ENCODE peak calls at places on chromosomes 11 and 22, in nine cellular contexts. I, M, L, X, J, Q, W, C and B are unnamed samples.

GRCh38 chr11:60939301-60939700 is 12.7 kb downstream of the SLC15A3 start:
- DNase-seq in I (no peak), M (no peak), L (no peak), X (no peak), J (no peak), Q (no peak), W (no peak), C (no peak), B (no peak)

GRCh38 chr11:20131744-20132666 is 28.3 kb downstream of the DBX1 start:
- DNase-seq in I (peak; percentile 86), M (no peak), L (peak; percentile 54), X (peak; percentile 51), J (peak; percentile 78), Q (no peak), W (peak; percentile 50), C (no peak), B (peak; percentile 14)

GRCh38 chr11:69165775-69166174 is 10.0 kb downstream of the SMIM38 start:
- DNase-seq in I (no peak), M (no peak), L (no peak), X (no peak), J (no peak), Q (no peak), W (no peak), C (no peak), B (no peak)

GRCh38 chr11:111472228-111472627 is 40.0 kb downstream of the BTG4 start:
- DNase-seq in I (no peak), M (no peak), L (no peak), X (no peak), J (no peak), Q (no peak), W (no peak), C (no peak), B (no peak)

GRCh38 chr11:58659910-58660570 is 37.6 kb downstream of the CNTF start:
- DNase-seq in I (no peak), M (no peak), L (no peak), X (no peak), J (no peak), Q (no peak), W (no peak), C (no peak), B (no peak)

GRCh38 chr22:48901324-48901723 is 926.3 kb downstream of the BRD1 start:
- DNase-seq in I (peak; percentile 61), M (no peak), L (no peak), X (no peak), J (no peak), Q (no peak), W (no peak), C (no peak), B (no peak)

GRCh38 chr11:28763876-28764275 is 655.7 kb downstream of the METTL15 start:
- DNase-seq in I (no peak), M (no peak), L (no peak), X (no peak), J (no peak), Q (no peak), W (peak; percentile 37), C (no peak), B (no peak)

GRCh38 chr11:126997196-126997595 is 3.4 kb downstream of the KIRREL3 start:
- DNase-seq in I (no peak), M (no peak), L (no peak), X (no peak), J (no peak), Q (no peak), W (peak; percentile 52), C (peak; percentile 76), B (peak; percentile 35)

GRCh38 chr11:94193288-94193687 is 64.6 kb downstream of the PANX1 start:
- DNase-seq in I (no peak), M (no peak), L (no peak), X (no peak), J (no peak), Q (no peak), W (peak; percentile 65), C (no peak), B (no peak)

GRCh38 chr11:9076661-9077060 is 14.7 kb downstream of the SCUBE2 start:
- DNase-seq in I (no peak), M (no peak), L (no peak), X (no peak), J (no peak), Q (no peak), W (no peak), C (no peak), B (no peak)

GRCh38 chr11:12693485-12694181 is 19.4 kb downstream of the TEAD1 start:
- DNase-seq in I (no peak), M (no peak), L (no peak), X (no peak), J (peak; percentile 57), Q (peak; percentile 96), W (peak; percentile 98), C (no peak), B (peak; percentile 67)

GRCh38 chr11:72989727-72990126 is 152.4 kb downstream of the FCHSD2 start:
- DNase-seq in I (no peak), M (no peak), L (no peak), X (no peak), J (no peak), Q (no peak), W (peak; percentile 66), C (no peak), B (no peak)

GRCh38 chr22:29842740-29843139 is 4.7 kb upstream of the ASCC2 start:
- DNase-seq in I (peak; percentile 41), M (no peak), L (no peak), X (no peak), J (no peak), Q (no peak), W (peak; percentile 92), C (no peak), B (no peak)

GRCh38 chr11:41879186-41879738 is 419.8 kb upstream of the LRRC4C start:
- DNase-seq in I (no peak), M (no peak), L (no peak), X (no peak), J (no peak), Q (no peak), W (peak; percentile 85), C (no peak), B (no peak)

GRCh38 chr11:126992065-126992803 is 8.3 kb downstream of the KIRREL3 start:
- DNase-seq in I (no peak), M (no peak), L (no peak), X (no peak), J (no peak), Q (no peak), W (peak; percentile 100), C (no peak), B (no peak)

GRCh38 chr11:46524201-46524600 is 69.6 kb downstream of the AMBRA1 start:
- DNase-seq in I (no peak), M (no peak), L (no peak), X (no peak), J (no peak), Q (no peak), W (no peak), C (peak; percentile 51), B (no peak)

GRCh38 chr22:38205261-38206128 is 3.7 kb downstream of the MAFF start:
- DNase-seq in I (peak; percentile 96), M (no peak), L (no peak), X (no peak), J (no peak), Q (no peak), W (peak; percentile 88), C (no peak), B (no peak)